ENCODE peak calls at places on chromosome 20, in five cellular contexts. One of them, this sample, is unnamed.

GRCh38 chr20:47274449-47275108 is 81.9 kb downstream of the ZMYND8 start:
- DNase-seq in stomach: no peak
- DNase-seq in K562: peak; percentile 40
- DNase-seq in endothelial cell of umbilical vein: peak; percentile 96
- DNase-seq in transverse colon: no peak
- DNase-seq in this sample: no peak

GRCh38 chr20:45949542-45950329 is 15.3 kb downstream of the PCIF1 start:
- DNase-seq in endothelial cell of umbilical vein: no peak
- DNase-seq in K562: no peak
- DNase-seq in stomach: no peak
- DNase-seq in transverse colon: no peak
- DNase-seq in this sample: no peak

GRCh38 chr20:1440024-1440423 is 26.6 kb downstream of the NSFL1C start:
- DNase-seq in endothelial cell of umbilical vein: peak; percentile 27
- DNase-seq in K562: peak; percentile 51
- DNase-seq in stomach: no peak
- DNase-seq in transverse colon: no peak
- DNase-seq in this sample: no peak

GRCh38 chr20:51750037-51750769 is 18.0 kb downstream of the ATP9A start:
- DNase-seq in endothelial cell of umbilical vein: peak; percentile 94
- DNase-seq in stomach: peak; percentile 87
- DNase-seq in transverse colon: peak; percentile 89
- DNase-seq in K562: no peak
- DNase-seq in this sample: no peak

GRCh38 chr20:33322456-33322855 is 39.4 kb downstream of the BPIFB1 start:
- DNase-seq in transverse colon: no peak
- DNase-seq in K562: no peak
- DNase-seq in stomach: no peak
- DNase-seq in endothelial cell of umbilical vein: no peak
- DNase-seq in this sample: no peak

GRCh38 chr20:46010491-46011405 is 2.0 kb downstream of the MMP9 start:
- DNase-seq in stomach: no peak
- DNase-seq in endothelial cell of umbilical vein: no peak
- DNase-seq in K562: no peak
- DNase-seq in transverse colon: no peak
- DNase-seq in this sample: peak; percentile 44

GRCh38 chr20:41507851-41508250 is 110.3 kb downstream of the CHD6 start:
- DNase-seq in endothelial cell of umbilical vein: no peak
- DNase-seq in K562: no peak
- DNase-seq in stomach: no peak
- DNase-seq in transverse colon: no peak
- DNase-seq in this sample: no peak

GRCh38 chr20:46720776-46721425 is 11.5 kb downstream of the SLC2A10 start:
- DNase-seq in endothelial cell of umbilical vein: no peak
- DNase-seq in K562: no peak
- DNase-seq in transverse colon: no peak
- DNase-seq in stomach: no peak
- DNase-seq in this sample: no peak

GRCh38 chr20:23626040-23626620 is 11.6 kb downstream of the CST3 start:
- DNase-seq in endothelial cell of umbilical vein: no peak
- DNase-seq in stomach: peak; percentile 55
- DNase-seq in K562: peak; percentile 16
- DNase-seq in transverse colon: peak; percentile 58
- DNase-seq in this sample: no peak

GRCh38 chr20:60138263-60139127 is 180.3 kb downstream of the CDH26 start:
- DNase-seq in K562: peak; percentile 16
- DNase-seq in transverse colon: peak; percentile 48
- DNase-seq in stomach: peak; percentile 55
- DNase-seq in endothelial cell of umbilical vein: no peak
- DNase-seq in this sample: peak; percentile 56

GRCh38 chr20:5470943-5471342 is 154.2 kb upstream of the PROKR2 start:
- DNase-seq in K562: peak; percentile 48
- DNase-seq in endothelial cell of umbilical vein: no peak
- DNase-seq in transverse colon: no peak
- DNase-seq in stomach: no peak
- DNase-seq in this sample: peak; percentile 49

GRCh38 chr20:57408131-57408530 is 16.9 kb downstream of the RBM38 start:
- DNase-seq in transverse colon: no peak
- DNase-seq in stomach: no peak
- DNase-seq in K562: no peak
- DNase-seq in endothelial cell of umbilical vein: no peak
- DNase-seq in this sample: peak; percentile 43

GRCh38 chr20:19921349-19921793 is 95.8 kb upstream of the NAA20 start:
- DNase-seq in transverse colon: no peak
- DNase-seq in K562: no peak
- DNase-seq in endothelial cell of umbilical vein: no peak
- DNase-seq in stomach: no peak
- DNase-seq in this sample: peak; percentile 44

GRCh38 chr20:11891827-11892521 is 25.7 kb upstream of the BTBD3 start:
- DNase-seq in K562: peak; percentile 57
- DNase-seq in stomach: peak; percentile 64
- DNase-seq in endothelial cell of umbilical vein: peak; percentile 79
- DNase-seq in transverse colon: peak; percentile 62
- DNase-seq in this sample: no peak

GRCh38 chr20:49666906-49667305 is 46.8 kb downstream of the B4GALT5 start:
- DNase-seq in endothelial cell of umbilical vein: no peak
- DNase-seq in stomach: no peak
- DNase-seq in K562: no peak
- DNase-seq in transverse colon: no peak
- DNase-seq in this sample: no peak

GRCh38 chr20:3398681-3399252 is 8.7 kb downstream of the DNAAF9 start:
- DNase-seq in K562: no peak
- DNase-seq in transverse colon: no peak
- DNase-seq in endothelial cell of umbilical vein: no peak
- DNase-seq in stomach: no peak
- DNase-seq in this sample: no peak

GRCh38 chr20:18057106-18057993 is at the start of gene OVOL2:
- DNase-seq in K562: no peak
- DNase-seq in stomach: peak; percentile 95
- DNase-seq in transverse colon: peak; percentile 94
- DNase-seq in endothelial cell of umbilical vein: no peak
- DNase-seq in this sample: peak; percentile 94

GRCh38 chr20:53040678-53041674 is 68.8 kb downstream of the TSHZ2 start:
- DNase-seq in K562: peak; percentile 7
- DNase-seq in transverse colon: no peak
- DNase-seq in endothelial cell of umbilical vein: no peak
- DNase-seq in stomach: no peak
- DNase-seq in this sample: no peak

GRCh38 chr20:37323985-37324384 is 22.0 kb upstream of the SRC start:
- DNase-seq in K562: no peak
- DNase-seq in stomach: no peak
- DNase-seq in transverse colon: no peak
- DNase-seq in endothelial cell of umbilical vein: no peak
- DNase-seq in this sample: no peak

GRCh38 chr20:37328149-37328945 is 17.6 kb upstream of the SRC start:
- DNase-seq in transverse colon: no peak
- DNase-seq in endothelial cell of umbilical vein: no peak
- DNase-seq in stomach: no peak
- DNase-seq in K562: no peak
- DNase-seq in this sample: no peak

GRCh38 chr20:37326666-37327065 is 19.3 kb upstream of the SRC start:
- DNase-seq in K562: no peak
- DNase-seq in stomach: no peak
- DNase-seq in endothelial cell of umbilical vein: no peak
- DNase-seq in transverse colon: no peak
- DNase-seq in this sample: no peak

GRCh38 chr20:37327748-37328147 is 18.2 kb upstream of the SRC start:
- DNase-seq in K562: no peak
- DNase-seq in stomach: peak; percentile 47
- DNase-seq in endothelial cell of umbilical vein: no peak
- DNase-seq in transverse colon: peak; percentile 80
- DNase-seq in this sample: peak; percentile 45

GRCh38 chr20:37325206-37325605 is 20.7 kb upstream of the SRC start:
- DNase-seq in stomach: no peak
- DNase-seq in endothelial cell of umbilical vein: no peak
- DNase-seq in transverse colon: no peak
- DNase-seq in K562: no peak
- DNase-seq in this sample: no peak
- TF ChIP-seq POLR2AphosphoS5 in stomach: peak; percentile 20
- TF ChIP-seq POLR2AphosphoS5 in endothelial cell of umbilical vein: no peak
- TF ChIP-seq POLR2AphosphoS5 in transverse colon: peak; percentile 68
- TF ChIP-seq POLR2AphosphoS5 in K562: no peak
- TF ChIP-seq POLR2AphosphoS5 in this sample: no peak

GRCh38 chr20:62812181-62812906 is 4.5 kb upstream of the COL9A3 start:
- DNase-seq in stomach: no peak
- DNase-seq in endothelial cell of umbilical vein: no peak
- DNase-seq in K562: no peak
- DNase-seq in transverse colon: no peak
- DNase-seq in this sample: no peak
- TF ChIP-seq POLR2AphosphoS5 in stomach: no peak
- TF ChIP-seq POLR2AphosphoS5 in endothelial cell of umbilical vein: no peak
- TF ChIP-seq POLR2AphosphoS5 in K562: no peak
- TF ChIP-seq POLR2AphosphoS5 in transverse colon: no peak
- TF ChIP-seq POLR2AphosphoS5 in this sample: no peak

GRCh38 chr20:62064788-62065668 is 653 bp downstream of the TAF4 start:
- DNase-seq in stomach: peak; percentile 40
- DNase-seq in endothelial cell of umbilical vein: no peak
- DNase-seq in K562: peak; percentile 41
- DNase-seq in transverse colon: peak; percentile 27
- DNase-seq in this sample: peak; percentile 89

GRCh38 chr20:62065669-62066338 is at the start of gene TAF4:
- DNase-seq in endothelial cell of umbilical vein: peak; percentile 58
- DNase-seq in stomach: peak; percentile 81
- DNase-seq in transverse colon: peak; percentile 81
- DNase-seq in K562: peak; percentile 99
- DNase-seq in this sample: peak; percentile 67

GRCh38 chr20:62063601-62063980 is 2.1 kb downstream of the TAF4 start:
- DNase-seq in endothelial cell of umbilical vein: no peak
- DNase-seq in stomach: no peak
- DNase-seq in transverse colon: peak; percentile 19
- DNase-seq in K562: no peak
- DNase-seq in this sample: peak; percentile 83

GRCh38 chr20:62062661-62063600 is 2.8 kb downstream of the TAF4 start:
- DNase-seq in endothelial cell of umbilical vein: no peak
- DNase-seq in transverse colon: no peak
- DNase-seq in K562: no peak
- DNase-seq in stomach: no peak
- DNase-seq in this sample: no peak

GRCh38 chr20:62063981-62064787 is 1.5 kb downstream of the TAF4 start:
- DNase-seq in K562: no peak
- DNase-seq in transverse colon: peak; percentile 59
- DNase-seq in endothelial cell of umbilical vein: no peak
- DNase-seq in stomach: peak; percentile 72
- DNase-seq in this sample: peak; percentile 87
- TF ChIP-seq POLR2AphosphoS5 in K562: no peak
- TF ChIP-seq POLR2AphosphoS5 in transverse colon: no peak
- TF ChIP-seq POLR2AphosphoS5 in endothelial cell of umbilical vein: no peak
- TF ChIP-seq POLR2AphosphoS5 in stomach: peak; percentile 72
- TF ChIP-seq POLR2AphosphoS5 in this sample: no peak

DNA sequence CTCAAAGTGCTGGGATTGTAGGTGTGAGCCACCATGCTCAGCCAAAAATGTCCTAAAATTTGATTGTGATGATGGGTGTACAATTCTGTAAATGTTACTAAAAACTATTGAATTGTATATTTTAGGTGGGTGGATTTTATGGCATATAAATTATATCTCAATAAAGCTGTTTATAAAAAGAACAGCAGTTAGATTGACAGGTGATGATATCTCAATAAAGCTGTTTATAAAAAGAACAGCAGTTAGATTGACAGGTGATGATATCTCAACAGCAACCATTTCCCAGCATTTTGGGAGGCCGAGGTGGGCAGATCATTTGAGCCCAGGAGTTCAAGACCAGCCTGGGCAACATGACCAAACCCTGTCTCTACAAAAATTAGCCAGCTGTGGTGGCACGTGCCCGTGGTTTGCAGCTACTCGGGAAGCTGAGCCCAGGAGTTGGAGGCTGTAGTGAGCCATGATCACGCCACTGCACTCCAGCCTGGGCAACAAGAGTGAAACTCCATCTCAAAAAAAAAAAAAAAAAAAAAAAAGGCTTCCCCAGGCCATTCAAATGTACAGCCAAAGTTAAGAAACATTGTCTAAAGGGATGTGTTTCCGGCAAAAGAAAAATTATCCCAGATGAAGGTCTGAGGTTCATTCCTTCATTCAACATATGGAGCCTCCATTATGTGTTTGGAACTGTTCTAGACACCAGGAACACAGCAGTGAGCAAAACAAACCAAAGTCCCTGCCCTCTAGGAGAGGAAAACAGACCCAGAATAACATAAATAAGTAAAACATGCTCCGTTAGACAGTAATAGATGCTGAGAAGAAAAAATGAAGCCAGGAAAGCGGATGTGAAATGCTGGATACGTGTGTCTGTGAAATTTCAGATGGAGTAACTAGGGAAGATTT is 1.7 kb upstream of the RBCK1 start:
- DNase-seq in endothelial cell of umbilical vein: no peak
- DNase-seq in stomach: no peak
- DNase-seq in K562: no peak
- DNase-seq in transverse colon: no peak
- DNase-seq in this sample: no peak
- TF ChIP-seq POLR2AphosphoS5 in endothelial cell of umbilical vein: no peak
- TF ChIP-seq POLR2AphosphoS5 in stomach: no peak
- TF ChIP-seq POLR2AphosphoS5 in K562: no peak
- TF ChIP-seq POLR2AphosphoS5 in transverse colon: no peak
- TF ChIP-seq POLR2AphosphoS5 in this sample: no peak

DNA sequence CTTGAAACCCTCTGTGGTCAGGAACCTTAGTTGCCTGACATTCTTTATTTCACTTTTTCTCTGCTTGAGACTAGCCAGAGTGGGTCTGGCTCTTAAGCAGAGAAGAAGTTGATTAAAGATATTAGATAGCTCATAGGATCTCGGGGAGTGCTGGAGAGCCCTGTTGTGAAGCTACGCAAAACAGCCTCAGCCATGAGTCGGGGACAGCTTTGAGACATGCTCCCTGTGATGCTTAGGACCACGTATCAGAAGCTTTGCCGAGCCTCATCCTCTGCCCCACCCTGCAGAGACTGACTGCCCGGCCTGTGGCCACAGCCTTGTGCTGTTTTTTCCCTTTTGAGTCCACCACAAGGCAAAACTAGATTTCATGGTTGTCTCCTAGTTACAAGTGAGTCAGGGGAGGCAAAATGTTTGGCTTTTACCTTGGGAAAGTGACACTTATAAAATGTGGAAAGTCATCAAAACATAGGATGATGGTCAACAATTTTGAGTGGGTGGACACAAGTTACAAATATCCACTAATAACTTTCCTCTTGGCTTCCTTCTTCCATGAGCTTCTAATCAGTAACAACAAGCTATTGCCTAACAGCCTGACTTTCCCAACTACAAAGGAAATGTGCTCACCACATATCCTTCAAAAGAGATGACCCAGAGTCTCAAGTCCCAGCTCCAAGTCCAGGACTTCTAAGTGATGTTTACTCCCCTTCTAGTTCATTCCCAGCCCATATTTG is 108.4 kb downstream of the JAG1 start:
- DNase-seq in transverse colon: no peak
- DNase-seq in stomach: no peak
- DNase-seq in K562: no peak
- DNase-seq in endothelial cell of umbilical vein: peak; percentile 66
- DNase-seq in this sample: no peak
- TF ChIP-seq POLR2AphosphoS5 in transverse colon: no peak
- TF ChIP-seq POLR2AphosphoS5 in stomach: peak; percentile 54
- TF ChIP-seq POLR2AphosphoS5 in K562: no peak
- TF ChIP-seq POLR2AphosphoS5 in endothelial cell of umbilical vein: no peak
- TF ChIP-seq POLR2AphosphoS5 in this sample: peak; percentile 30